ENCODE peak calls at places on chromosome 6, in six cellular contexts. Y is transverse colon; O is heart left ventricle; Z is effector memory CD4-positive, alpha-beta T cell; B is ovary; Q is lower lobe of right lung. G is an unnamed sample. For H3K4me1, the result is how much of the 10 kb centered on the place peaks cover.

GRCh38 chr6:41571066-41571780 is 25.0 kb downstream of the FOXP4 start:
- DNase-seq in Y (no peak), O (no peak), Z (no peak), B (no peak), Q (no peak), G (no peak)

GRCh38 chr6:7241709-7242645 is 71.0 kb downstream of the SSR1 start:
- DNase-seq in Y (peak), O (no peak), Z (no peak), B (no peak), Q (peak), G (peak)

GRCh38 chr6:13288969-13289391 is 39.4 kb downstream of the TBC1D7 start:
- DNase-seq in Y (no peak), O (no peak), Z (no peak), B (no peak), Q (no peak), G (no peak)

GRCh38 chr6:17388365-17388764 is 5.0 kb upstream of the CAP2 start:
- DNase-seq in Y (no peak), O (no peak), Z (no peak), B (no peak), Q (no peak), G (no peak)

GRCh38 chr6:133814235-133814634 is 74.7 kb upstream of the TCF21 start:
- DNase-seq in Y (no peak), O (no peak), Z (no peak), B (no peak), Q (no peak), G (no peak)

GRCh38 chr6:139500977-139501376 is 126.5 kb upstream of the CITED2 start:
- DNase-seq in Y (no peak), O (no peak), Z (no peak), B (no peak), Q (no peak), G (no peak)

GRCh38 chr6:148146717-148147116 is 195.9 kb upstream of the SASH1 start:
- DNase-seq in Y (no peak), O (no peak), Z (peak), B (no peak), Q (no peak), G (no peak)

GRCh38 chr6:159842035-159842434 is 42.0 kb downstream of the PNLDC1 start:
- DNase-seq in Y (no peak), O (no peak), Z (no peak), B (no peak), Q (no peak), G (no peak)

GRCh38 chr6:85126448-85127178 is 323.3 kb upstream of the NT5E start:
- DNase-seq in Y (peak), O (peak), Z (no peak), B (no peak), Q (peak), G (peak)

GRCh38 chr6:33075568-33076405 is at the start of gene HLA-DPB1:
- DNase-seq in Y (no peak), O (no peak), Z (peak), B (no peak), Q (no peak), G (no peak)

GRCh38 chr6:163627274-163628062 is 212.9 kb downstream of the QKI start:
- DNase-seq in Y (no peak), O (no peak), Z (no peak), B (no peak), Q (no peak), G (no peak)

GRCh38 chr6:12593720-12594540 is 122.6 kb upstream of the PHACTR1 start:
- DNase-seq in Y (no peak), O (no peak), Z (no peak), B (no peak), Q (peak), G (no peak)

GRCh38 chr6:46963626-46964025 is 41.9 kb upstream of the ADGRF5 start:
- DNase-seq in Y (no peak), O (no peak), Z (no peak), B (no peak), Q (no peak), G (no peak)

GRCh38 chr6:27894839-27895762 is 17.1 kb downstream of the OR2B2 start:
- DNase-seq in Y (peak), O (no peak), Z (peak), B (peak), Q (no peak), G (peak)

GRCh38 chr6:4115741-4116140 is 19.6 kb downstream of the ECI2 start:
- DNase-seq in Y (no peak), O (no peak), Z (no peak), B (no peak), Q (no peak), G (no peak)

GRCh38 chr6:15754035-15754705 is 91.3 kb upstream of the DTNBP1 start:
- DNase-seq in Y (no peak), O (no peak), Z (no peak), B (no peak), Q (no peak), G (no peak)

GRCh38 chr6:119148102-119148824 is 69.8 kb upstream of the FAM184A start:
- DNase-seq in Y (no peak), O (no peak), Z (no peak), B (no peak), Q (no peak), G (no peak)

GRCh38 chr6:73209117-73209516 is 16.2 kb downstream of the KHDC1L start:
- DNase-seq in Y (no peak), O (no peak), Z (no peak), B (no peak), Q (no peak), G (no peak)

GRCh38 chr6:124073820-124074587 is 270.3 kb downstream of the NKAIN2 start:
- DNase-seq in Y (no peak), O (no peak), Z (no peak), B (no peak), Q (no peak), G (no peak)

GRCh38 chr6:71977860-71978259 is 91.5 kb downstream of the RIMS1 start:
- DNase-seq in Y (no peak), O (no peak), Z (no peak), B (no peak), Q (no peak), G (no peak)

GRCh38 chr6:81636930-81637568 is 115.4 kb downstream of the TENT5A start:
- DNase-seq in Y (no peak), O (no peak), Z (no peak), B (no peak), Q (no peak), G (no peak)

GRCh38 chr6:16265351-16266341 is 27.3 kb downstream of the GMPR start:
- DNase-seq in Y (no peak), O (no peak), Z (no peak), B (no peak), Q (no peak), G (no peak)

GRCh38 chr6:136037246-136037884 is 185.9 kb downstream of the PDE7B start:
- DNase-seq in Y (no peak), O (no peak), Z (no peak), B (no peak), Q (no peak), G (no peak)

GRCh38 chr6:32868257-32868788 is 14.3 kb downstream of the PSMB9 start:
- DNase-seq in Y (peak), O (peak), Z (peak), B (peak), Q (peak), G (peak)

GRCh38 chr6:41503841-41504525 is 42.2 kb upstream of the FOXP4 start:
- DNase-seq in Y (no peak), O (no peak), Z (no peak), B (peak), Q (no peak), G (peak)

GRCh38 chr6:168524644-168525043 is 83.7 kb downstream of the SMOC2 start:
- DNase-seq in Y (no peak), O (no peak), Z (no peak), B (no peak), Q (no peak), G (no peak)

GRCh38 chr6:4172368-4172767 is 37.0 kb upstream of the ECI2 start:
- DNase-seq in Y (no peak), O (no peak), Z (no peak), B (no peak), Q (no peak), G (no peak)

GRCh38 chr6:35305117-35305516 is 7.5 kb downstream of the DEF6 start:
- DNase-seq in Y (no peak), O (no peak), Z (no peak), B (no peak), Q (no peak), G (no peak)

GRCh38 chr6:57242505-57242904 is 20.4 kb upstream of the RAB23 start:
- DNase-seq in Y (no peak), O (no peak), Z (no peak), B (no peak), Q (no peak), G (no peak)

GRCh38 chr6:152173957-152174356 is 366.5 kb downstream of the ESR1 start:
- DNase-seq in Y (no peak), O (no peak), Z (no peak), B (no peak), Q (no peak), G (no peak)

GRCh38 chr6:16200231-16200941 is 38.0 kb upstream of the GMPR start:
- DNase-seq in Y (peak), O (no peak), Z (no peak), B (no peak), Q (peak), G (no peak)

GRCh38 chr6:129651291-129651691 is 58.7 kb downstream of the ARHGAP18 start:
- DNase-seq in Y (no peak), O (no peak), Z (no peak), B (no peak), Q (no peak), G (no peak)
- H3K27ac ChIP-seq in Y (no peak), O (peak), Z (no peak), B (no peak), Q (peak), G (no peak)

GRCh38 chr6:30511147-30511546 is 21.8 kb downstream of the HLA-E start:
- DNase-seq in Y (no peak), O (no peak), Z (no peak), B (no peak), Q (no peak), G (no peak)

GRCh38 chr6:30513451-30513850 is 24.1 kb downstream of the HLA-E start:
- DNase-seq in Y (no peak), O (no peak), Z (no peak), B (no peak), Q (no peak), G (no peak)

GRCh38 chr6:30508890-30509736 is 19.8 kb downstream of the HLA-E start:
- DNase-seq in Y (no peak), O (no peak), Z (no peak), B (no peak), Q (no peak), G (no peak)

GRCh38 chr6:30507849-30508843 is 18.8 kb downstream of the HLA-E start:
- DNase-seq in Y (no peak), O (no peak), Z (no peak), B (no peak), Q (no peak), G (no peak)

DNA sequence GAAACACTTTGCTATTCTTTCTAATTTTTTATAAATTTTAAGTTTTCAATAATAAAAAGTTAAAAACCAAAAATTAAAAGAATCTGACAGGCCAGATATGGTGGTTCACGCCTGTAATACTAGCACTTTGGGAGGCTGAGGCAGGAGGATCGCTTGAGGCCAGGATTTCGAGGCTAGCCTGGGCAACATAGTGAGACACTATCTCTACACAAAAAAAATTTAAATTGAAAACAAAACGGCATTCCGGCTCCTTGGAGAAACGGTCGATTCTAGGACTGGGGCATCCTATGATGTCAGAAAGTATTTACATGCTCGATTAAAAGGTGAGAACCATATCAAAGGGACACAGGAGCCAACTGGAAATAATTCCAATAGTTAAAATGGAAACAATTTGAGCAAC is 21.1 kb downstream of the HLA-E start:
- DNase-seq in Y (no peak), O (no peak), Z (no peak), B (no peak), Q (no peak), G (no peak)
- H3K4me1 ChIP-seq in Y (under half), O (under half), Z (under half), B (under half), Q (under half), G (under half)

DNA sequence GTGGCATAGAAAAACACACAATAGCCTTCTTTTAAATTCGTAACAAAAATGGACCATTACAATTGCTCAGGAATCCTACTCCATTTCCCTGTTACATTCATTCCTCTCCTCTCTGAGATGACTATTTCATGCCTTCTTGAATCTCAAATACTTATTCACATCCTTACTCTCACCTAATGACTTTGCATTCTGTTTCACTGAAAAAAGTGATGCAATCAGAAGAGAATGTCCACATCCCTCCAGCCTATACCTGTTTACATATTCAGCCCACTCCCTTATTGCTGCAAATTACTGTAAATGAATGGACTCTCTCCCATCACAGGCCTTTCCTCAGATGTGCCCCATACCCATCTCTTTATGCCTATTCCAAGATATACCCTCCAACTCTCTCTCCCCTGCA is 8.6 kb downstream of the TAAR1 start:
- DNase-seq in Y (no peak), O (no peak), Z (no peak), B (no peak), Q (no peak), G (no peak)
- H3K27ac ChIP-seq in Y (no peak), O (no peak), Z (no peak), B (no peak), Q (no peak), G (no peak)

DNA sequence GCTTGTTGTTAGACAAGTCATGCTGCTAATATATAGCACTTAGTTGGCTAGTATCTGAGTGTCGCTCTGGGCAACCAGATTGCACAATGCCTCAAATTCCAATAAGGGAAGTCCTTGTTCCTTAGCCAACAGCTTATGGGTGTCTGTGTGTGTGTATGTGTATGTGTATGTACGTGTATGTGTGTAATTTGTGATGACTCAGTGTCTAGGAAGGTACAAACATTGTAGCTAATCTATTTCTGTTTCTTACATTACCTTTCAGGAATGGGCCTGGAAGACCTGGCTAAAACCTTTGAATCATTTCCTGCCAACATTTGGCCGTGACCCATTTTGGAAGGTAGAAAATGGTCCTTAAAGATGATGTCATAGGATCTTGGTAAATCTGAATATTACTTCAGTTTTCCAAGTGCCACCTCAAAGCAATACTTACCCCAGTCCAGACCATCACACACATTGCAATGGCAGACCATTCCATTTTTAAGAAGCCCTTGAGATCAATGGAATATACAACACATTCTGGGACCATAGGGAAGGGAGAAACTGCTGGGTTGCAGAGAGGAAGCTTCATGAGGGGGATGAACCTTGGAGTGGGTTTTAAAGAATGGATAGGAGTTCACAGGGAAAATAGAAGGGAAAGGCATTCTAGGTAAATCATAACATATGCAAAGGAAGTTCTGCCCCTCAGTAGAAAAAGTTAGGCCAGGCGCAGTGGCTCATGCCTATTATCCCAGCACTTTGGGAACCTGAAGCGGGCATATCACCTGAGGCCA is 25.1 kb downstream of the NEDD9 start:
- DNase-seq in Y (peak), O (no peak), Z (no peak), B (peak), Q (peak), G (peak)
- H3K4me1 ChIP-seq in Y (under half), O (half or more), Z (under half), B (under half), Q (half or more), G (under half)

GRCh38 chr6:112923940-112924587 is 576.9 kb downstream of the RFPL4B start:
- DNase-seq in Y (no peak), O (no peak), Z (no peak), B (no peak), Q (no peak), G (no peak)
- H3K27ac ChIP-seq in Y (no peak), O (no peak), Z (no peak), B (no peak), Q (no peak), G (no peak)

GRCh38 chr6:149852180-149852579 is 12.0 kb downstream of the LRP11 start:
- DNase-seq in Y (no peak), O (no peak), Z (no peak), B (no peak), Q (peak), G (no peak)
- H3K4me1 ChIP-seq in Y (under half), O (under half), Z (under half), B (under half), Q (under half), G (under half)

GRCh38 chr6:78502386-78502887 is 364.9 kb upstream of the IRAK1BP1 start:
- DNase-seq in Y (no peak), O (no peak), Z (no peak), B (no peak), Q (no peak), G (no peak)

GRCh38 chr6:78500299-78501089 is 366.9 kb upstream of the IRAK1BP1 start:
- DNase-seq in Y (no peak), O (no peak), Z (no peak), B (no peak), Q (no peak), G (no peak)

GRCh38 chr6:78511019-78511418 is 356.3 kb upstream of the IRAK1BP1 start:
- DNase-seq in Y (no peak), O (no peak), Z (no peak), B (no peak), Q (no peak), G (no peak)

GRCh38 chr6:78505178-78505577 is 362.2 kb upstream of the IRAK1BP1 start:
- DNase-seq in Y (no peak), O (no peak), Z (no peak), B (no peak), Q (no peak), G (no peak)
- H3K27ac ChIP-seq in Y (no peak), O (no peak), Z (no peak), B (no peak), Q (no peak), G (no peak)

DNA sequence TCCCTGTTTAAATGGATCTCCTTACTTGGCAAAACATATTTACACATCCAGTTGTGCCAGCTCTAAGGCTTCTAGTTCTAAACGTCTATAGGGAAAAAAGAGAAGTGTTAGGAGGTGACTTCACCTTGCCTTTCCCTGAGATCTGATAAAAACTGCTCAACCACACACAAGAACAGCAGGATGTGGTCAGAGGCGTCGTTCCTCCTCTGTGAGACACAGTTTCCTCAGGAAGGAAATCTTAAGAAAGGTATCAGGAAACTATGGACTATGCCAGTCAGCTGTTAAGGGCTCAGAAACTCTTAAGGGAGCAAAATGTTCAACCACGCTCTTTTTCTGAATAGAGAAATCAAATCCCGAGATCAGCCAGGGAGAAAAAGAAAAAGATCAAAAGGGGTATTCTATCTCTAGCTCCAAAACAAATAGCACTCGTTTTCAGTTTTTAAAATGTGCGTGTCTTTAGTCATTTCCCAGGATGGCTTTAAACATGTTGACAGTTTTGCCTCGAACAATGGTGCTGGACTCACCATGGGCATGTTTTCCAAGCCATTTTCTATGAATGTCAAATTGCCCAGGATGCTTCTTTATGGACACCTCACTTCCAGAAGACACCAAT is 154.5 kb downstream of the HACE1 start:
- DNase-seq in Y (peak), O (no peak), Z (peak), B (no peak), Q (no peak), G (no peak)
- H3K4me1 ChIP-seq in Y (under half), O (under half), Z (under half), B (under half), Q (under half), G (under half)

GRCh38 chr6:95519228-95520037 is 57.9 kb upstream of the MANEA start:
- DNase-seq in Y (no peak), O (no peak), Z (no peak), B (no peak), Q (no peak), G (no peak)
- H3K27ac ChIP-seq in Y (no peak), O (no peak), Z (no peak), B (no peak), Q (no peak), G (no peak)

G was measured in aorta.